ENCODE peak calls at places on chromosomes 7 and 10, in four cellular contexts. X is left ventricle myocardium inferior, F is left ventricle myocardium superior, R is lower leg skin. Z is an unnamed sample.

GRCh38 chr7:3780016-3780415 is 479.0 kb downstream of the SDK1 start:
- DNase-seq in X (no peak), R (no peak), F (no peak), Z (no peak)

GRCh38 chr7:100390286-100391028 is 17.2 kb downstream of the PILRA start:
- DNase-seq in F (no peak), R (no peak), X (no peak), Z (no peak)

GRCh38 chr10:127578628-127579305 is 29.7 kb downstream of the NPS start:
- DNase-seq in X (no peak), R (no peak), F (no peak), Z (peak)

GRCh38 chr7:154844955-154845354 is 158.0 kb downstream of the PAXIP1 start:
- DNase-seq in R (no peak), X (no peak), F (no peak), Z (no peak)

GRCh38 chr10:117175215-117175900 is 21.9 kb upstream of the KCNK18 start:
- DNase-seq in F (peak), X (no peak), R (peak), Z (no peak)

GRCh38 chr7:5439209-5439571 is 15.6 kb upstream of the TNRC18 start:
- DNase-seq in X (no peak), R (no peak), F (no peak), Z (no peak)

GRCh38 chr7:112573302-112574039 is 92.7 kb downstream of the LSMEM1 start:
- DNase-seq in F (no peak), R (no peak), X (no peak), Z (peak)

GRCh38 chr10:113960617-113961260 is 82.9 kb upstream of the ADRB1 start:
- DNase-seq in X (no peak), R (peak), F (no peak), Z (peak)

GRCh38 chr10:3961082-3961481 is 176.1 kb upstream of the KLF6 start:
- DNase-seq in F (no peak), R (no peak), X (no peak), Z (no peak)

GRCh38 chr7:102220929-102221850 is 65.5 kb upstream of the SH2B2 start:
- DNase-seq in R (no peak), X (no peak), F (no peak), Z (no peak)

GRCh38 chr10:130715686-130716670 is 579.8 kb downstream of the GLRX3 start:
- DNase-seq in R (no peak), X (no peak), F (no peak), Z (no peak)

GRCh38 chr10:102065561-102066420 is 642 bp downstream of the HPS6 start:
- DNase-seq in R (no peak), X (peak), F (peak), Z (peak)

GRCh38 chr10:78010278-78010677 is 19.0 kb downstream of the POLR3A start:
- DNase-seq in R (no peak), F (no peak), X (no peak), Z (no peak)

GRCh38 chr7:17408245-17408903 is 109.9 kb downstream of the AHR start:
- DNase-seq in R (peak), X (no peak), F (no peak), Z (peak)